ENCODE peak calls at places on chromosomes 11 and 22, in nine cellular contexts. R is Calu3; P is naive thymus-derived CD8-positive, alpha-beta T cell; M is activated T-helper 1 cell treated with anti-CD3 and anti-CD28 coated beads, Interleukin-12 subunit alpha, Interleukin-12 subunit beta, Interleukin-2, Interleukin-4 antibody, amounts not matched to agents 30 ng/mL and 10 ng/mL and 1 ng/mL, durations not matched to agents 14 hours and 24 hours and 36 hours; Q is cardiac fibroblast; D is tibial nerve; J is RWPE1; S is activated naive CD4-positive, alpha-beta T cell treated with Interleukin-2 at 50 U/mL for 16 hours; H is HCT116. K is an unnamed sample.

GRCh38 chr11:119029340-119030028 is 1.2 kb downstream of the SLC37A4 start:
- DNase-seq in R (peak), P (no peak), M (no peak), Q (no peak), D (no peak), J (no peak), S (peak), H (no peak), K (no peak)

GRCh38 chr11:124640660-124641059 is 18.0 kb downstream of the TBRG1 start:
- DNase-seq in R (no peak), P (no peak), M (no peak), Q (no peak), D (no peak), J (no peak), S (no peak), H (no peak), K (no peak)

GRCh38 chr11:114088836-114089235 is 29.3 kb downstream of the ZBTB16 start:
- DNase-seq in R (no peak), P (no peak), M (no peak), Q (no peak), D (no peak), J (no peak), S (no peak), H (no peak), K (no peak)

GRCh38 chr11:6599449-6599848 is 4.0 kb downstream of the RRP8 start:
- DNase-seq in R (no peak), P (no peak), M (no peak), Q (no peak), D (no peak), J (no peak), S (no peak), H (no peak), K (no peak)

GRCh38 chr22:30261134-30261533 is 5.5 kb downstream of the OSM start:
- DNase-seq in R (no peak), P (no peak), M (no peak), Q (no peak), D (no peak), J (no peak), S (no peak), H (no peak), K (no peak)

GRCh38 chr11:69642549-69642912 is 1.6 kb downstream of the CCND1 start:
- DNase-seq in R (no peak), P (no peak), M (no peak), Q (no peak), D (no peak), J (no peak), S (peak), H (no peak), K (no peak)

GRCh38 chr22:23626286-23626975 is 5.7 kb downstream of the DRICH1 start:
- DNase-seq in R (no peak), P (no peak), M (no peak), Q (no peak), D (no peak), J (no peak), S (no peak), H (no peak), K (no peak)

GRCh38 chr11:130999086-130999485 is 82.8 kb upstream of the SNX19 start:
- DNase-seq in R (no peak), P (no peak), M (no peak), Q (peak), D (no peak), J (no peak), S (no peak), H (no peak), K (no peak)

GRCh38 chr11:6402561-6402981 is 12.3 kb downstream of the SMPD1 start:
- DNase-seq in R (no peak), P (peak), M (peak), Q (no peak), D (no peak), J (no peak), S (peak), H (no peak), K (no peak)

GRCh38 chr11:119106564-119107537 is at the start of gene C2CD2L:
- DNase-seq in R (peak), P (peak), M (peak), Q (peak), D (peak), J (peak), S (peak), H (peak), K (peak)

GRCh38 chr11:26753738-26754504 is 32.1 kb upstream of the SLC5A12 start:
- DNase-seq in R (peak), P (no peak), M (no peak), Q (peak), D (peak), J (peak), S (no peak), H (peak), K (no peak)

GRCh38 chr11:67291481-67292381 is 2.6 kb downstream of the ANKRD13D start:
- DNase-seq in R (no peak), P (no peak), M (no peak), Q (no peak), D (no peak), J (no peak), S (no peak), H (no peak), K (no peak)

GRCh38 chr11:120540744-120541143 is 29.2 kb downstream of the GRIK4 start:
- DNase-seq in R (no peak), P (no peak), M (no peak), Q (no peak), D (no peak), J (no peak), S (no peak), H (no peak), K (no peak)

GRCh38 chr11:114259551-114259983 is 36.6 kb upstream of the NNMT start:
- DNase-seq in R (no peak), P (no peak), M (no peak), Q (no peak), D (no peak), J (no peak), S (no peak), H (no peak), K (no peak)

GRCh38 chr11:44361883-44362282 is 51.9 kb upstream of the ALX4 start:
- DNase-seq in R (no peak), P (no peak), M (no peak), Q (no peak), D (no peak), J (no peak), S (no peak), H (no peak), K (no peak)

K was measured in keratinocyte.